ENCODE peak calls at places on chromosomes 11 and 22, in nine cellular contexts. U, H, C, D, S, W, X, I and Y are unnamed samples.

GRCh38 chr11:71080239-71081097 is 171.9 kb downstream of the SHANK2 start:
- DNase-seq in U (peak), H (no peak), C (peak), D (peak), S (no peak), W (peak), X (peak), I (peak), Y (peak)

GRCh38 chr11:70854891-70855556 is 397.4 kb downstream of the SHANK2 start:
- DNase-seq in U (no peak), H (no peak), C (no peak), D (no peak), S (no peak), W (no peak), X (no peak), I (no peak), Y (peak)

GRCh38 chr11:8593935-8594909 is at the start of gene STK33:
- DNase-seq in U (no peak), H (peak), C (peak), D (no peak), S (peak), W (peak), X (peak), I (peak), Y (peak)

GRCh38 chr11:57567512-57568329 is at the start of gene UBE2L6:
- DNase-seq in U (peak), H (peak), C (peak), D (peak), S (peak), W (peak), X (peak), I (peak), Y (peak)

GRCh38 chr11:77401486-77402217 is 72.2 kb downstream of the PAK1 start:
- DNase-seq in U (peak), H (no peak), C (no peak), D (no peak), S (no peak), W (no peak), X (no peak), I (no peak), Y (no peak)

GRCh38 chr22:20498913-20499312 is 3.3 kb upstream of the KLHL22 start:
- DNase-seq in U (no peak), H (no peak), C (no peak), D (no peak), S (no peak), W (no peak), X (no peak), I (no peak), Y (no peak)

GRCh38 chr11:95608093-95608492 is 181.5 kb downstream of the FAM76B start:
- DNase-seq in U (no peak), H (no peak), C (no peak), D (no peak), S (no peak), W (no peak), X (no peak), I (no peak), Y (no peak)

GRCh38 chr22:41288245-41288946 is 2.4 kb upstream of the RANGAP1 start:
- DNase-seq in U (no peak), H (no peak), C (peak), D (no peak), S (no peak), W (peak), X (peak), I (no peak), Y (peak)

GRCh38 chr22:20414450-20414849 is 20.5 kb downstream of the ZNF74 start:
- DNase-seq in U (no peak), H (peak), C (no peak), D (no peak), S (no peak), W (peak), X (no peak), I (no peak), Y (no peak)

GRCh38 chr11:19474954-19475811 is 234.4 kb upstream of the E2F8 start:
- DNase-seq in U (no peak), H (no peak), C (no peak), D (no peak), S (no peak), W (no peak), X (no peak), I (no peak), Y (no peak)

GRCh38 chr11:119316729-119317591 is at the start of gene MCAM:
- DNase-seq in U (peak), H (no peak), C (peak), D (peak), S (peak), W (no peak), X (no peak), I (peak), Y (peak)

GRCh38 chr11:59901306-59901705 is 22.7 kb downstream of the OOSP3 start:
- DNase-seq in U (peak), H (no peak), C (no peak), D (no peak), S (no peak), W (no peak), X (peak), I (peak), Y (no peak)

GRCh38 chr11:108873305-108873704 is 208.4 kb downstream of the DDX10 start:
- DNase-seq in U (no peak), H (no peak), C (no peak), D (no peak), S (no peak), W (no peak), X (no peak), I (no peak), Y (no peak)

GRCh38 chr11:1161410-1162152 is 3.8 kb downstream of the MUC5AC start:
- DNase-seq in U (no peak), H (peak), C (no peak), D (no peak), S (no peak), W (peak), X (no peak), I (no peak), Y (no peak)

GRCh38 chr11:71307811-71308645 is 55.7 kb upstream of the SHANK2 start:
- DNase-seq in U (no peak), H (peak), C (no peak), D (no peak), S (no peak), W (peak), X (no peak), I (no peak), Y (no peak)

GRCh38 chr11:104191124-104191523 is 27.2 kb upstream of the PDGFD start:
- DNase-seq in U (no peak), H (no peak), C (no peak), D (no peak), S (no peak), W (no peak), X (no peak), I (no peak), Y (no peak)

GRCh38 chr11:72141066-72141465 is 5.5 kb downstream of the FOLR3 start:
- DNase-seq in U (peak), H (no peak), C (no peak), D (no peak), S (no peak), W (no peak), X (peak), I (no peak), Y (no peak)

GRCh38 chr11:61627831-61628753 is 47.2 kb upstream of the SYT7 start:
- DNase-seq in U (peak), H (no peak), C (peak), D (peak), S (peak), W (peak), X (peak), I (peak), Y (peak)

GRCh38 chr22:30266445-30267381 is at the start of gene OSM:
- DNase-seq in U (peak), H (peak), C (peak), D (no peak), S (no peak), W (peak), X (no peak), I (peak), Y (peak)

GRCh38 chr11:88626216-88626615 is 288.7 kb upstream of the CTSC start:
- DNase-seq in U (no peak), H (no peak), C (no peak), D (no peak), S (no peak), W (no peak), X (no peak), I (no peak), Y (no peak)

GRCh38 chr11:102763440-102763839 is 17.0 kb downstream of the MMP10 start:
- DNase-seq in U (no peak), H (no peak), C (no peak), D (no peak), S (no peak), W (no peak), X (no peak), I (no peak), Y (no peak)

GRCh38 chr11:17477361-17477760 is 716 bp upstream of the ABCC8 start:
- DNase-seq in U (no peak), H (no peak), C (no peak), D (no peak), S (no peak), W (no peak), X (no peak), I (no peak), Y (no peak)

GRCh38 chr11:17476317-17477083 is at the start of gene ABCC8:
- DNase-seq in U (no peak), H (no peak), C (no peak), D (no peak), S (no peak), W (no peak), X (peak), I (no peak), Y (no peak)

GRCh38 chr11:17477084-17477333 is 364 bp upstream of the ABCC8 start:
- DNase-seq in U (no peak), H (no peak), C (no peak), D (no peak), S (no peak), W (no peak), X (no peak), I (no peak), Y (no peak)

GRCh38 chr11:17478064-17478463 is 1.4 kb upstream of the ABCC8 start:
- DNase-seq in U (no peak), H (no peak), C (no peak), D (no peak), S (no peak), W (no peak), X (no peak), I (no peak), Y (no peak)

DNA sequence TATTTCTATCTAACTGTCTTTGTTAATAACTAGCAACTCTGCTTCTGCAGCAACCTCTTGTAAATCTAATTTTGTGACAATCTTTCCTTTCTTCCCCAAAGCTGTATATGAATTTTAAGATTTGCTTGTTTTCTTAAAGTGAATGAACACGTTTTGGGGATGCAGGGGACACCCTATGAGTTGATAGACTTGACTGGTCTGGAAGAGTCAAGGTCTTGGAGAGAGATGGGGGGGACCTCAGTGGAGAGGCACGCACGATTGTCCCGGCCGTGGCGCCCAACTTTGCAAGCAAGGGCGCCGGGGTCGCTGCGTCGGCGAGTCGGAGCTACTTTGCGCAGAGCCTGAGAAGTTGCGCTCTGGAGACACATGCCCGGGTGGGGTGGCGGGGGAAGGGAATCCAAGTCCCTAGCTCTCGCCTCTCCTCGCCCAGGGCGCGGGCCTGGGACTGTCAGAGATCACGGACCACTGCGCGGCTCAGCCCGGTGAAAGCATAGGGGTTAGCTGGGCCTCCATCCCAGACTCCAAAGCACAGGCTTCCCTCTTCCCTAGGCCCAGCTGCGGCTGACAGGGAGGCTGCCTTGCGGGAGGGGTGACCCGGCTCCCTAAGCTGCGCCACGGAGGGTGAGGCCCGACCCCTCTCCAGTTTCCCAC is 854 bp downstream of the ABCC8 start:
- DNase-seq in U (no peak), H (no peak), C (no peak), D (no peak), S (no peak), W (no peak), X (no peak), I (no peak), Y (no peak)
- H3K4me3 ChIP-seq in U (no peak), H (no peak), C (no peak), D (no peak), S (no peak), W (peak), X (peak), I (peak), Y (no peak)

GRCh38 chr11:122277553-122277952 is 161.5 kb upstream of the BLID start:
- DNase-seq in U (no peak), H (no peak), C (no peak), D (no peak), S (no peak), W (no peak), X (no peak), I (no peak), Y (no peak)
- TF ChIP-seq POLR2A in U (no peak), H (no peak), C (no peak), D (no peak), S (no peak), W (no peak), X (no peak), I (no peak), Y (no peak)

GRCh38 chr11:67606477-67607295 is at the start of gene NDUFV1:
- DNase-seq in U (peak), H (peak), C (peak), D (peak), S (peak), W (peak), X (peak), I (peak), Y (peak)

GRCh38 chr11:67607507-67607906 is 771 bp downstream of the NDUFV1 start:
- DNase-seq in U (no peak), H (no peak), C (no peak), D (no peak), S (no peak), W (no peak), X (no peak), I (no peak), Y (no peak)

GRCh38 chr11:67604815-67605214 is 1.9 kb upstream of the NDUFV1 start:
- DNase-seq in U (no peak), H (no peak), C (no peak), D (no peak), S (no peak), W (no peak), X (no peak), I (no peak), Y (no peak)

GRCh38 chr11:67606150-67606476 is 623 bp upstream of the NDUFV1 start:
- DNase-seq in U (no peak), H (no peak), C (no peak), D (no peak), S (peak), W (no peak), X (no peak), I (no peak), Y (no peak)

GRCh38 chr11:67605231-67606011 is 1.3 kb upstream of the NDUFV1 start:
- DNase-seq in U (no peak), H (no peak), C (no peak), D (peak), S (no peak), W (no peak), X (no peak), I (no peak), Y (no peak)
- H3K4me3 ChIP-seq in U (no peak), H (no peak), C (no peak), D (peak), S (no peak), W (no peak), X (no peak), I (no peak), Y (no peak)

GRCh38 chr22:25110846-25111578 is 88.6 kb upstream of the CRYBB3 start:
- DNase-seq in U (peak), H (peak), C (peak), D (peak), S (peak), W (peak), X (peak), I (peak), Y (peak)
- TF ChIP-seq POLR2A in U (no peak), H (no peak), C (peak), D (no peak), S (no peak), W (peak), X (no peak), I (no peak), Y (peak)

GRCh38 chr11:10429526-10429925 is 25.5 kb upstream of the AMPD3 start:
- DNase-seq in U (no peak), H (no peak), C (no peak), D (no peak), S (no peak), W (no peak), X (no peak), I (no peak), Y (no peak)
- H3K4me3 ChIP-seq in U (no peak), H (no peak), C (no peak), D (no peak), S (no peak), W (no peak), X (no peak), I (no peak), Y (no peak)